ENCODE peak calls at places on chromosomes 5 and 9, in five cellular contexts. T is cardiac fibroblast, U is GM06990, A is ovary, O is fibroblast of gingiva. Q is an unnamed sample.
A peak's percentile ranks its signal among the peaks of the same experiment; 100 is the strongest.

GRCh38 chr5:502325-503079 is 21.7 kb downstream of the SLC9A3 start:
- DNase-seq in A (no peak), U (no peak), O (no peak), T (no peak), Q (no peak)

GRCh38 chr5:67530609-67531255 is 334.1 kb upstream of the CD180 start:
- DNase-seq in O (no peak), A (no peak), T (peak; percentile 15), U (no peak), Q (no peak)

GRCh38 chr5:135834639-135835529 is at the start of gene SLC25A48:
- DNase-seq in U (peak; percentile 40), A (peak; percentile 47), T (peak; percentile 26), O (peak; percentile 15), Q (no peak)

GRCh38 chr5:168269950-168270349 is 21.5 kb upstream of the WWC1 start:
- DNase-seq in T (peak; percentile 24), A (no peak), O (no peak), U (no peak), Q (peak; percentile 17)

GRCh38 chr5:112467467-112467866 is 48.4 kb upstream of the EPB41L4A start:
- DNase-seq in A (no peak), T (no peak), O (no peak), U (no peak), Q (no peak)

GRCh38 chr9:100473271-100474081 is 527 bp downstream of the TMEFF1 start:
- DNase-seq in O (peak; percentile 5), A (peak; percentile 48), U (peak; percentile 49), T (peak; percentile 35), Q (peak; percentile 17)

GRCh38 chr9:72602629-72603028 is 81.2 kb downstream of the TMC1 start:
- DNase-seq in O (peak; percentile 30), A (no peak), T (peak; percentile 10), U (no peak), Q (no peak)

GRCh38 chr9:104805441-104805840 is 41.5 kb downstream of the NIPSNAP3B start:
- DNase-seq in O (no peak), A (no peak), U (no peak), T (no peak), Q (peak; percentile 46)

GRCh38 chr5:148956632-148957385 is 106.1 kb downstream of the SH3TC2 start:
- DNase-seq in A (no peak), U (no peak), O (no peak), T (no peak), Q (peak; percentile 77)

GRCh38 chr9:98117984-98118639 is 910 bp downstream of the TRIM14 start:
- DNase-seq in T (peak; percentile 34), A (no peak), O (peak; percentile 29), U (peak; percentile 57), Q (peak; percentile 51)

GRCh38 chr5:17443333-17444125 is 54.5 kb upstream of the TAF11L2 start:
- DNase-seq in U (no peak), T (no peak), A (no peak), O (no peak), Q (peak; percentile 21)

GRCh38 chr9:16012621-16013020 is 459.8 kb downstream of the CCDC171 start:
- DNase-seq in U (no peak), A (no peak), O (no peak), T (no peak), Q (no peak)

GRCh38 chr5:82327961-82328360 is 49.8 kb upstream of the RPS23 start:
- DNase-seq in A (no peak), T (no peak), U (no peak), O (peak; percentile 42), Q (no peak)

GRCh38 chr5:6659941-6660684 is 26.9 kb downstream of the SRD5A1 start:
- DNase-seq in T (no peak), A (no peak), U (peak; percentile 64), O (no peak), Q (no peak)

GRCh38 chr9:122190597-122191381 is 31.1 kb downstream of the MORN5 start:
- DNase-seq in U (no peak), A (no peak), O (no peak), T (no peak), Q (no peak)

GRCh38 chr5:162529886-162530285 is 462.3 kb downstream of the GABRG2 start:
- DNase-seq in O (no peak), U (no peak), T (no peak), A (no peak), Q (no peak)

GRCh38 chr5:34926318-34926888 is 3.0 kb upstream of the DNAJC21 start:
- DNase-seq in A (no peak), O (no peak), U (no peak), T (no peak), Q (no peak)

Q was measured in MCF 10A.